ENCODE peak calls at places on chromosomes 5 and 9, in seven cellular contexts. I, V, C, S, N, T and D are unnamed samples.

GRCh38 chr9:6711403-6711802 is 46.4 kb upstream of the KDM4C start:
- DNase-seq in I (no peak), V (no peak), C (no peak), S (peak; percentile 17), N (no peak), T (no peak), D (no peak)

GRCh38 chr9:87324613-87325194 is 173.0 kb upstream of the DAPK1 start:
- DNase-seq in I (peak; percentile 50), V (peak; percentile 75), C (peak; percentile 58), S (peak; percentile 19), N (no peak), T (peak; percentile 65), D (no peak)

GRCh38 chr5:177389368-177390169 is 5.3 kb downstream of the SLC34A1 start:
- DNase-seq in I (no peak), V (no peak), C (peak; percentile 89), S (peak; percentile 93), N (no peak), T (no peak), D (no peak)

GRCh38 chr9:68426755-68427154 is 70.3 kb downstream of the PGM5 start:
- DNase-seq in I (no peak), V (no peak), C (no peak), S (no peak), N (no peak), T (peak; percentile 41), D (no peak)

GRCh38 chr9:14412778-14413177 is 98.8 kb upstream of the NFIB start:
- DNase-seq in I (no peak), V (no peak), C (no peak), S (no peak), N (no peak), T (no peak), D (peak; percentile 37)

GRCh38 chr5:24161559-24161958 is 483.2 kb downstream of the CDH10 start:
- DNase-seq in I (no peak), V (no peak), C (peak; percentile 86), S (peak; percentile 63), N (no peak), T (no peak), D (no peak)

GRCh38 chr9:113463418-113464285 is at the start of gene RGS3:
- DNase-seq in I (no peak), V (peak; percentile 96), C (peak; percentile 79), S (no peak), N (peak; percentile 84), T (peak; percentile 93), D (peak; percentile 77)

GRCh38 chr5:68216737-68217231 is 1.2 kb downstream of the PIK3R1 start:
- DNase-seq in I (no peak), V (no peak), C (no peak), S (no peak), N (no peak), T (no peak), D (no peak)

GRCh38 chr5:52560366-52560765 is 227.3 kb upstream of the ITGA1 start:
- DNase-seq in I (no peak), V (peak; percentile 17), C (peak; percentile 56), S (no peak), N (no peak), T (peak; percentile 31), D (no peak)

GRCh38 chr5:179153341-179153901 is 93.2 kb downstream of the ZNF354C start:
- DNase-seq in I (no peak), V (no peak), C (no peak), S (no peak), N (peak; percentile 58), T (no peak), D (peak; percentile 25)

GRCh38 chr9:130756460-130757152 is 63.0 kb downstream of the EXOSC2 start:
- DNase-seq in I (no peak), V (peak; percentile 27), C (no peak), S (no peak), N (no peak), T (no peak), D (no peak)

GRCh38 chr9:124884376-124884775 is 22.4 kb downstream of the ARPC5L start:
- DNase-seq in I (no peak), V (no peak), C (no peak), S (no peak), N (no peak), T (no peak), D (no peak)

GRCh38 chr9:9904021-9904420 is 708.8 kb downstream of the PTPRD start:
- DNase-seq in I (no peak), V (no peak), C (no peak), S (no peak), N (no peak), T (no peak), D (no peak)

DNA sequence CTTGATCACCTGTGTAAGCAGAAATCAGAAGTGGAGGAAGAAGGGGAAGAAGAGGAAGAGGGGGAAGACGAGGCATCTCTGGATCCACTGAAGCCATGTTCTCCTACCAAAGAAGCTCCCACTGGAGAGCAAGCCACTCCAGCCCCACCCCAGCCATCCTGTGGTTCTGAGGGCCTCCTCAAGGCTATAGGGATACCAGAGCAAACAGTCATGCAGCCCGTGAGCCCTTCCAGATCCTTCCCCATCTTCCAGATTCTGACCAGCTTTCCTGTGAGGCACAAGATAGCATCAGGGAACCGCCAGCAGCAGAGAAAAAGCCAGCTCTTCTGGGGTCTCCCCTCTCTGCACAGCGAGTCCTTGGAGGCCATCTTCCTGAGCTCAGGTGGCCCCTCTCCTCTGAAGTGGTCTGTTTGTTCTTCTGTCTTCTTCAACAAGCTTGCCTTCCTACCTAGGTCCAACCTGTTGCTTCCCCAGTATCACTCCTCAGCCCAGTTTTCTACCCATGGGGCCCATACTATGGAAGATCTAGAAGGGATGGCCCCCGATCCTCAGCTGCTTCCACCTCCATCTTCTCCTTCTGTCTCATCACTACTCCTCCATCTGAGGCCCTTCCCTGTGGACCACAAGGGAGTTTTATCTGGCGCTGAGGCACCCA is 29.4 kb downstream of the VCP start:
- DNase-seq in I (no peak), V (no peak), C (no peak), S (no peak), N (no peak), T (no peak), D (no peak)
- H3K4me1 ChIP-seq in I (no peaks in the 10 kb centered on the region), V (peaks cover 6% of the 10 kb centered on the region), C (no peaks in the 10 kb centered on the region), S (peaks cover 12% of the 10 kb centered on the region), N (no peaks in the 10 kb centered on the region), T (no peaks in the 10 kb centered on the region), D (no peaks in the 10 kb centered on the region)

GRCh38 chr9:112447283-112447761 is 39.3 kb upstream of the KIAA1958 start:
- DNase-seq in I (no peak), V (no peak), C (no peak), S (peak; percentile 42), N (no peak), T (no peak), D (no peak)
- TF ChIP-seq CTCF in I (no peak), V (no peak), C (no peak), S (no peak), N (no peak), T (no peak), D (no peak)

DNA sequence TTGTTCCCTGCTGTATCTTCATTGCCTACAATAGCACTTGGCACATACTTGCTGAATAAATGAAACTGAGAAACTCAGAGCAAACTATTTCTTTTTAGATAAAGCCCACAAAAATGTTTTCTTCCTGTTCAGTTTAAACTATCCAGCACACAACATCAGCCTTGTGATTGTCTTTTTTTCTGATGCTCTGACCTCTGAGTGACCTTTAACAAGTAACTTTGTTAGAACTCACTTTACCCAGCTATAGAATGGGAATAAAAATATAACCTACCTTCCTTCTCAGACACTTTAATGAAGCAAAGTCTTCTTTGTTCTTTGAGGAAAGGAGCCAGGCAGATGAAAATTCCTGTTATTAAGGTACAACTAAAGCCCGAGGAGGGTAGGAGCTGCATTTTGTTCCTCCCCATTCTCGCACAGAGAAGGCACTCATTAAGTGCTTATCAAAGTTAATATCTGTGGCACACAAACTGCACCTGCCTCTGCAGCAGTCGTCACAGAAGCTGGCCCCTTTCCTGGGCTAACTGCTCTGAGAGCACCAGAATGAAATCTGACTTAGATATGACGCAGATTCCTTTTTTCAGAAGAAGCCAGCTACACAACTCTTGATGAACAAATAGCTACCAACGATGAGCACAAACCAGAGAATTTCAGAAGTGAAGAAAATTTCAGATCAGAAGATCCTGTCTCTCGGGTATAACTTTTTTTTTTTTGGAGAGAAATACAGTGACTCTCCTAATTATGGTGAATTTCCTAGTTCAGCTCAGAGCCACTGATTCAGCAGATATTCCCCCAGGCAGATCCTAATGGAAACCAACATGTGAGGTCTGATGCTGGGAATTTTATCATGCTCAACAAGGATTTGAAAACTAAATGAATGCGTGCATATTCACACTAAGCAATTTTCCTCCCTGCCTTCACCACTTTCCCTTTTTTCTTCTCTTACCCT is 31.0 kb upstream of the NR3C1 start:
- DNase-seq in I (no peak), V (no peak), C (no peak), S (no peak), N (no peak), T (no peak), D (no peak)
- H3K4me1 ChIP-seq in I (no peaks in the 10 kb centered on the region), V (peaks cover 14% of the 10 kb centered on the region), C (peaks cover 10% of the 10 kb centered on the region), S (peaks cover 4% of the 10 kb centered on the region), N (peaks cover 14% of the 10 kb centered on the region), T (no peaks in the 10 kb centered on the region), D (peaks cover 27% of the 10 kb centered on the region)

DNA sequence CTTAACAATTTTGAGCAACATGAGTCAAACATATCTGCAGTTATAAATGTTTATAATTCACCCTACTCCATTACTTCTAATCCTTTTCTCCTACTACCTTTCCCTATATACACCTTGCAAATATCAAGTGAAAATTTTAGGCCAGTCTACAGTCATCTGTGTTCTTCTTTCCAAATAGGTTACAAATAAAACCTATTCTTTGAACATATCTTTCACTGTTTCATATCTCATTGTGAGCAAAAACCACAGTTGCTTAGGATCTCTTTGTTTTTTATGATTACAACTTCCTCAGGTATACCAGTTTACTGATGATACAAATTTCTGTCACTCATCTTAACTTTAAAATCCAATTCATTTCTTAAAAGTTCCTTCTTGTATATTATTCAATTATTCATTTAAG is 34.4 kb downstream of the RFX3 start:
- DNase-seq in I (no peak), V (no peak), C (no peak), S (no peak), N (no peak), T (no peak), D (no peak)
- TF ChIP-seq CTCF in I (no peak), V (no peak), C (no peak), S (no peak), N (no peak), T (no peak), D (no peak)